ENCODE peak calls at places on chromosome 7, in nine cellular contexts. Z, U, V, G, K, Y, P, H and L are unnamed samples.

GRCh38 chr7:122397381-122397780 is 92.8 kb upstream of the FEZF1 start:
- DNase-seq in Z (no peak), U (no peak), V (no peak), G (no peak), K (no peak), Y (no peak), P (no peak), H (no peak), L (no peak)

GRCh38 chr7:68224041-68224534 is 1227.5 kb downstream of the TYW1 start:
- DNase-seq in Z (peak), U (no peak), V (no peak), G (no peak), K (no peak), Y (no peak), P (no peak), H (no peak), L (no peak)

GRCh38 chr7:82163586-82163985 is 280.0 kb downstream of the CACNA2D1 start:
- DNase-seq in Z (no peak), U (no peak), V (no peak), G (no peak), K (no peak), Y (no peak), P (no peak), H (no peak), L (no peak)

GRCh38 chr7:2044311-2044882 is 188.3 kb downstream of the MAD1L1 start:
- DNase-seq in Z (peak), U (no peak), V (no peak), G (no peak), K (no peak), Y (no peak), P (no peak), H (no peak), L (no peak)

GRCh38 chr7:96303686-96304443 is 18.0 kb downstream of the SLC25A13 start:
- DNase-seq in Z (no peak), U (peak), V (peak), G (no peak), K (peak), Y (no peak), P (no peak), H (no peak), L (no peak)

GRCh38 chr7:129401228-129401967 is 32.8 kb upstream of the STRIP2 start:
- DNase-seq in Z (no peak), U (peak), V (no peak), G (no peak), K (no peak), Y (no peak), P (no peak), H (no peak), L (no peak)

GRCh38 chr7:116227678-116228239 is 17.4 kb downstream of the TES start:
- DNase-seq in Z (no peak), U (peak), V (peak), G (no peak), K (peak), Y (no peak), P (no peak), H (no peak), L (no peak)

GRCh38 chr7:132614428-132615076 is 38.3 kb upstream of the PLXNA4 start:
- DNase-seq in Z (peak), U (peak), V (no peak), G (no peak), K (peak), Y (no peak), P (no peak), H (no peak), L (no peak)

GRCh38 chr7:154794147-154794780 is 208.7 kb downstream of the PAXIP1 start:
- DNase-seq in Z (no peak), U (no peak), V (no peak), G (no peak), K (no peak), Y (peak), P (no peak), H (no peak), L (no peak)

GRCh38 chr7:7489546-7489945 is 46.1 kb downstream of the COL28A1 start:
- DNase-seq in Z (no peak), U (peak), V (no peak), G (no peak), K (no peak), Y (no peak), P (no peak), H (no peak), L (no peak)

GRCh38 chr7:152869041-152869676 is 109.6 kb downstream of the ACTR3B start:
- DNase-seq in Z (peak), U (no peak), V (no peak), G (no peak), K (no peak), Y (no peak), P (no peak), H (no peak), L (no peak)